ENCODE peak calls at places on chromosomes 11 and 22, in nine cellular contexts. B, O, W, M, A, L, R, X and Z are unnamed samples.

GRCh38 chr11:34068098-34068497 is 16.6 kb downstream of the CAPRIN1 start:
- DNase-seq in B (no peak), O (no peak), W (no peak), M (no peak), A (no peak), L (no peak), R (no peak), X (no peak), Z (no peak)

GRCh38 chr22:29706493-29706892 is 13.3 kb upstream of the CABP7 start:
- DNase-seq in B (no peak), O (no peak), W (peak; percentile 69), M (no peak), A (no peak), L (no peak), R (no peak), X (no peak), Z (no peak)

GRCh38 chr22:23070418-23071162 is at the start of gene GNAZ:
- DNase-seq in B (peak; percentile 17), O (no peak), W (peak; percentile 62), M (peak; percentile 85), A (peak; percentile 56), L (no peak), R (no peak), X (no peak), Z (peak; percentile 36)

GRCh38 chr11:88414385-88414861 is 76.9 kb upstream of the CTSC start:
- DNase-seq in B (no peak), O (peak; percentile 20), W (no peak), M (no peak), A (no peak), L (no peak), R (no peak), X (peak; percentile 57), Z (no peak)

GRCh38 chr11:111939836-111940604 is 2.9 kb downstream of the DIXDC1 start:
- DNase-seq in B (no peak), O (no peak), W (no peak), M (no peak), A (no peak), L (no peak), R (no peak), X (no peak), Z (no peak)

GRCh38 chr11:134068829-134069425 is at the start of gene JAM3:
- DNase-seq in B (peak; percentile 97), O (peak; percentile 87), W (peak; percentile 96), M (peak; percentile 98), A (peak; percentile 89), L (peak; percentile 94), R (peak; percentile 90), X (peak; percentile 97), Z (peak; percentile 95)

GRCh38 chr11:118789501-118790356 is 1.2 kb downstream of the DDX6 start:
- DNase-seq in B (no peak), O (no peak), W (peak; percentile 47), M (no peak), A (no peak), L (no peak), R (peak; percentile 20), X (no peak), Z (no peak)

GRCh38 chr11:69295995-69296889 is 2.3 kb downstream of the MYEOV start:
- DNase-seq in B (no peak), O (peak; percentile 50), W (no peak), M (peak; percentile 84), A (peak; percentile 82), L (no peak), R (no peak), X (peak; percentile 74), Z (peak; percentile 83)

GRCh38 chr22:44425356-44425755 is 72.7 kb downstream of the RTL6 start:
- DNase-seq in B (no peak), O (no peak), W (no peak), M (no peak), A (no peak), L (no peak), R (no peak), X (no peak), Z (no peak)

GRCh38 chr11:121206810-121207209 is 85.8 kb upstream of the SC5D start:
- DNase-seq in B (no peak), O (no peak), W (no peak), M (no peak), A (no peak), L (no peak), R (peak; percentile 12), X (no peak), Z (no peak)

GRCh38 chr11:94597896-94598295 is 30.7 kb downstream of the PIWIL4 start:
- DNase-seq in B (no peak), O (no peak), W (peak; percentile 16), M (no peak), A (no peak), L (no peak), R (no peak), X (no peak), Z (no peak)

DNA sequence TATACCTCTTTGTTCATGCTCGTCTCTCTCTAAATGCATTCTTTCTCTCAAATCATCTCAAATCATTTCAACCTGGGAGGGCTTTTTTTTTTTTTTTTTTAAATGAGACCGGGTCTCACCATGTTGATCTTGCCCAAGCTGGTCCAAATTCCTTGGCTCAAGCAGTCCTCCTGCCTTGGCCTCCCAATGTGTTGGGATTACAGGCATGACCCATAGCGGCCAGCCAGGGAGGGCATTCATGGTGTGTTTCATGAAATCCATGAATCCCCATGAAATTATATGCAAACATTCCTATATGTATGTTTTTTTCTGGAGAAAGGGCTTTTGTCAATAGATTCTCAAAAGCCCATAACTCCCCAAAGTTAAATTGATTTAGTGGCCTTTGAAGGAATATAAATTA is 26.2 kb downstream of the ATG13 start:
- DNase-seq in B (no peak), O (no peak), W (no peak), M (no peak), A (no peak), L (no peak), R (no peak), X (no peak), Z (no peak)
- H3K36me3 ChIP-seq in B (peaks cover 69% of the 10 kb centered on the region), O (peaks cover 29% of the 10 kb centered on the region), W (peaks cover 5% of the 10 kb centered on the region), M (peaks cover 5% of the 10 kb centered on the region), A (no peaks in the 10 kb centered on the region), L (peaks cover 53% of the 10 kb centered on the region), R (no peaks in the 10 kb centered on the region), X (no peaks in the 10 kb centered on the region), Z (no peaks in the 10 kb centered on the region)

GRCh38 chr11:114340311-114341131 is 44.3 kb downstream of the NNMT start:
- DNase-seq in B (peak; percentile 15), O (peak; percentile 37), W (peak; percentile 92), M (peak; percentile 69), A (no peak), L (peak; percentile 19), R (peak; percentile 53), X (peak; percentile 57), Z (peak; percentile 39)
- H3K27ac ChIP-seq in B (peak overlapping the region; percentile 42), O (peak overlapping the region; percentile 4), W (no peak overlapping the region), M (peak overlapping the region; percentile 74), A (peak overlapping the region; percentile 25), L (no peak overlapping the region), R (no peak overlapping the region), X (no peak overlapping the region), Z (peak overlapping the region; percentile 27)

GRCh38 chr22:50561401-50562074 is 1.2 kb downstream of the SYCE3 start:
- DNase-seq in B (no peak), O (no peak), W (peak; percentile 30), M (no peak), A (peak; percentile 43), L (no peak), R (no peak), X (no peak), Z (no peak)
- TF ChIP-seq CTCF in B (no peak), O (no peak), W (no peak), M (no peak), A (no peak), L (no peak), R (no peak), X (no peak), Z (no peak)

GRCh38 chr11:66708026-66708579 is 20.9 kb downstream of the SPTBN2 start:
- DNase-seq in B (no peak), O (no peak), W (no peak), M (no peak), A (no peak), L (no peak), R (no peak), X (no peak), Z (no peak)
- H3K36me3 ChIP-seq in B (no peaks in the 10 kb centered on the region), O (no peaks in the 10 kb centered on the region), W (no peaks in the 10 kb centered on the region), M (no peaks in the 10 kb centered on the region), A (no peaks in the 10 kb centered on the region), L (no peaks in the 10 kb centered on the region), R (no peaks in the 10 kb centered on the region), X (no peaks in the 10 kb centered on the region), Z (no peaks in the 10 kb centered on the region)

DNA sequence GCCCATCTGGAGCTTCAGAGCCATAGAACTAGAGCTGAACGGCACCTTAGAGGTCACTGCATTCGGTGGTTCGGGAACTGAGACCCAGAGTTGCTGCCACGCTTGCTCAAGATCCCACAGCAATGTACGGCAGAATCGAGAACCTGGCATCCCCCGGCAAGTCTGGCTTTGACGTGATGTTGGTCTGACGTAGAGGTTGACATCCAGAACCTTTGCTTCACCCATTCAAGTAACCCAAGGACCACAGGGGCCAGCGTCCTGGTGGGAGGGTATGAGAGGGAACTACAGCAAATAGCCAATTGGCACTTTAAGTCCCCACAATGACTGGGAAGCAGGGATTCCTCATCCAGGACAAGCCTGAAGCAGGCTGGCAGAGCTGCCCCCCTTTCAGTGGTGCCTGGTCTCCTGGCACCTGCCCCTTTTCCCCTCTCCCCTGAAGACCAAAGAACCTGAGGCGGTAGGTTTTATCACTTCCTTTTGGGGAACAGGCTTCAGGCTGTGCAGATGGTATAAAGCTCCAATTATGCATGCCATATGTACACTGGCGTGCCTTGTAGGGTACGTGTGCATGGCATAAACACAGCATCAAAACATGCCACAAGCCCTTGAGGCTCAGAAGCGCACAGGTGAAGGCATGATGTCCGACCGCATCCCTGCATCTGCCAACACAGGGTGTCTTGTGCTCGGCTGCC is 15.3 kb upstream of the TEF start:
- DNase-seq in B (no peak), O (no peak), W (no peak), M (no peak), A (no peak), L (no peak), R (no peak), X (no peak), Z (no peak)
- H3K27ac ChIP-seq in B (no peak overlapping the region), O (peak overlapping the region; percentile 71), W (no peak overlapping the region), M (peak overlapping the region; percentile 62), A (peak overlapping the region; percentile 47), L (peak overlapping the region; percentile 62), R (peak overlapping the region; percentile 69), X (no peak overlapping the region), Z (peak overlapping the region; percentile 77)

DNA sequence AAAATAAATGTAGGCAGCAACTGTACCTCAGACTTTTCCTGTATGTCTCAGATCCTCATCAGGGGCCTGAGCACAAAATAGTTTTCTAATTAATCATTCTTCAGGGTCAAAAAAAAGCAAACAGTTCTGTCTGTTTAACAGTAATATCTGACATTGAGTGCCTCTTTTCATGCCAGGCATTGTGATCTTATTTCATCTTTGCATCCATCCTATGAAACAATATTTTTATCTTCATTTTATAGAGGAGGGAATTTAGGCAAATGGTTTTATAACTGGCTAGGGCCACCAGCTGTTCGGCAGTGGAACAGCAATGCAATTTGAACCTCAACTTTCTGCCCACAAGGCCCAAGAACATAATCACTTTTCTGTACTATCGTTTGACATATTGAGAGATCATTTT is 145.6 kb downstream of the WNT7B start:
- DNase-seq in B (no peak), O (no peak), W (no peak), M (no peak), A (no peak), L (no peak), R (no peak), X (no peak), Z (no peak)
- TF ChIP-seq CTCF in B (peak; percentile 41), O (peak; percentile 42), W (peak; percentile 50), M (no peak), A (peak; percentile 42), L (no peak), R (no peak), X (peak; percentile 15), Z (peak; percentile 13)